ENCODE peak calls at places on chromosomes 13 and 19, in six cellular contexts. Q is neural crest cell; P is CD8-positive, alpha-beta T cell; Z is breast epithelium; T is cardiac muscle cell; R is uterus. D is an unnamed sample.

GRCh38 chr19:40908981-40909380 is 26.9 kb upstream of the CYP2A7 start:
- DNase-seq in Q (no peak), P (peak; percentile 14), Z (no peak), T (peak; percentile 36), R (no peak), D (no peak)

GRCh38 chr13:98570929-98571372 is 6.0 kb downstream of the STK24 start:
- DNase-seq in Q (no peak), P (no peak), Z (no peak), T (no peak), R (peak; percentile 35), D (peak; percentile 86)

GRCh38 chr13:113002206-113002821 is 33.3 kb downstream of the MCF2L start:
- DNase-seq in Q (peak; percentile 46), P (no peak), Z (no peak), T (peak; percentile 58), R (no peak), D (no peak)

GRCh38 chr13:20489185-20489820 is 36.4 kb downstream of the CRYL1 start:
- DNase-seq in Q (no peak), P (peak; percentile 39), Z (no peak), T (no peak), R (no peak), D (peak; percentile 38)

GRCh38 chr19:43776285-43776684 is 4.5 kb downstream of the KCNN4 start:
- DNase-seq in Q (no peak), P (no peak), Z (no peak), T (no peak), R (no peak), D (peak; percentile 64)

GRCh38 chr13:30119476-30119875 is 187.9 kb downstream of the KATNAL1 start:
- DNase-seq in Q (no peak), P (no peak), Z (no peak), T (no peak), R (peak; percentile 39), D (no peak)

GRCh38 chr13:91601807-91602206 is 203.4 kb downstream of the GPC5 start:
- DNase-seq in Q (no peak), P (no peak), Z (no peak), T (no peak), R (no peak), D (no peak)

GRCh38 chr19:14089662-14090508 is 666 bp downstream of the SAMD1 start:
- DNase-seq in Q (peak; percentile 51), P (peak; percentile 26), Z (no peak), T (peak; percentile 82), R (peak; percentile 53), D (peak; percentile 72)

GRCh38 chr13:101416181-101417042 is at the start of gene NALCN:
- DNase-seq in Q (peak; percentile 25), P (no peak), Z (no peak), T (peak; percentile 55), R (no peak), D (no peak)

GRCh38 chr19:44740351-44740824 is 8.1 kb upstream of the BCL3 start:
- DNase-seq in Q (no peak), P (no peak), Z (no peak), T (no peak), R (no peak), D (no peak)

GRCh38 chr13:32878172-32878571 is 138.1 kb upstream of the KL start:
- DNase-seq in Q (no peak), P (no peak), Z (no peak), T (no peak), R (no peak), D (no peak)

GRCh38 chr13:90770334-90770733 is 577.2 kb upstream of the MIR17HG start:
- DNase-seq in Q (no peak), P (no peak), Z (no peak), T (no peak), R (no peak), D (no peak)

GRCh38 chr13:52161193-52161646 is 1.8 kb upstream of the NEK3 start:
- DNase-seq in Q (no peak), P (no peak), Z (no peak), T (no peak), R (no peak), D (no peak)

GRCh38 chr19:6222884-6223283 is 56.9 kb downstream of the MLLT1 start:
- DNase-seq in Q (no peak), P (no peak), Z (no peak), T (no peak), R (no peak), D (no peak)

GRCh38 chr13:60647547-60647946 is 250.5 kb downstream of the TDRD3 start:
- DNase-seq in Q (no peak), P (no peak), Z (no peak), T (no peak), R (no peak), D (no peak)

GRCh38 chr19:44644391-44645016 is 794 bp downstream of the PVR start:
- DNase-seq in Q (peak; percentile 18), P (no peak), Z (no peak), T (peak; percentile 23), R (no peak), D (peak; percentile 45)

GRCh38 chr19:2049741-2050348 is 1.2 kb downstream of the MKNK2 start:
- DNase-seq in Q (no peak), P (no peak), Z (peak; percentile 88), T (peak; percentile 54), R (peak; percentile 80), D (peak; percentile 77)

GRCh38 chr13:110054041-110054440 is 252.9 kb downstream of the COL4A1 start:
- DNase-seq in Q (no peak), P (no peak), Z (no peak), T (no peak), R (no peak), D (no peak)

GRCh38 chr19:16920816-16921529 is 32.2 kb downstream of the F2RL3 start:
- DNase-seq in Q (no peak), P (no peak), Z (no peak), T (no peak), R (no peak), D (no peak)

GRCh38 chr13:39257642-39258041 is 219.4 kb downstream of the NHLRC3 start:
- DNase-seq in Q (no peak), P (no peak), Z (no peak), T (peak; percentile 34), R (no peak), D (no peak)

GRCh38 chr19:51271015-51271600 is 20.2 kb downstream of the SIGLECL1 start:
- DNase-seq in Q (no peak), P (no peak), Z (no peak), T (no peak), R (no peak), D (no peak)

GRCh38 chr19:35753634-35754364 is 3.0 kb downstream of the HSPB6 start:
- DNase-seq in Q (no peak), P (no peak), Z (no peak), T (no peak), R (no peak), D (no peak)

GRCh38 chr13:37173214-37173613 is 67.8 kb upstream of the CSNK1A1L start:
- DNase-seq in Q (no peak), P (no peak), Z (no peak), T (no peak), R (no peak), D (no peak)

GRCh38 chr19:39467941-39468340 is 12.7 kb upstream of the TIMM50 start:
- DNase-seq in Q (no peak), P (no peak), Z (no peak), T (no peak), R (no peak), D (no peak)

GRCh38 chr19:29724102-29724641 is 9.1 kb upstream of the C19orf12 start:
- DNase-seq in Q (peak; percentile 36), P (no peak), Z (no peak), T (peak; percentile 18), R (no peak), D (no peak)

GRCh38 chr13:22369090-22369489 is 698.2 kb downstream of the FGF9 start:
- DNase-seq in Q (no peak), P (no peak), Z (no peak), T (no peak), R (no peak), D (no peak)

GRCh38 chr13:91893040-91893439 is 494.6 kb downstream of the GPC5 start:
- DNase-seq in Q (no peak), P (no peak), Z (no peak), T (no peak), R (no peak), D (no peak)

GRCh38 chr13:34358811-34359513 is 541.0 kb downstream of the RFC3 start:
- DNase-seq in Q (no peak), P (no peak), Z (no peak), T (no peak), R (no peak), D (no peak)

GRCh38 chr19:6856749-6857372 is 30.5 kb upstream of the ADGRE1 start:
- DNase-seq in Q (no peak), P (no peak), Z (no peak), T (no peak), R (no peak), D (no peak)

GRCh38 chr19:38278751-38279150 is 14.4 kb downstream of the SPINT2 start:
- DNase-seq in Q (no peak), P (no peak), Z (no peak), T (no peak), R (no peak), D (no peak)

GRCh38 chr19:16527971-16528521 is 14.2 kb downstream of the CHERP start:
- DNase-seq in Q (peak; percentile 16), P (peak; percentile 24), Z (no peak), T (peak; percentile 20), R (no peak), D (peak; percentile 69)

GRCh38 chr13:23687614-23688013 is 117.4 kb downstream of the TNFRSF19 start:
- DNase-seq in Q (no peak), P (no peak), Z (no peak), T (no peak), R (no peak), D (no peak)

GRCh38 chr13:111279253-111279652 is 41.2 kb upstream of the TEX29 start:
- DNase-seq in Q (no peak), P (no peak), Z (no peak), T (no peak), R (no peak), D (no peak)

DNA sequence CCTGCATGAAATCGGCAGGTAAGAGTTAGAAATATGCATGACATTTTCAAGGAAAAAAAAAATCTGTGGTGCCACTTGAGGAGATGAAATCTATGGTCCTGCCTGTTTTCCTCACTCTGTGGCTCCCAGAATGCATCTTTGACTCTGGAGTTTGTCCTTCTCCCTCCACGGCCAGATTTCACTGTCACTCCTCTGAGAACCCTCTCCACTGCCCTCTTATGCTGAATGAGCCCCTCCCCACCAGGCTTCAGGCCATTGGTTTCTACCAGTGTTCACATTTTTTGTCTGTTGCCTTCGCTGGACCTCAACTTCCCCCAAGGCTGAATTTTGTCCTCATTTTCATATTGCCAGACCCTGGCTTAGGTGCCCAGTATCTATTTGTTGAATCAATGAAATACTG is 235.0 kb downstream of the ZIC5 start:
- DNase-seq in Q (no peak), P (no peak), Z (no peak), T (peak; percentile 71), R (no peak), D (no peak)
- TF ChIP-seq CTCF in Q (no peak), P (no peak), Z (no peak), T (no peak), R (no peak), D (no peak)

GRCh38 chr19:48954595-48955307 is at the start of gene BAX:
- DNase-seq in Q (peak; percentile 98), P (peak; percentile 77), Z (peak; percentile 96), T (peak; percentile 99), R (peak; percentile 96), D (peak; percentile 98)
- TF ChIP-seq CTCF in Q (no peak), P (no peak), Z (no peak), T (no peak), R (no peak), D (no peak)

GRCh38 chr19:49347835-49348234 is 12.6 kb downstream of the CD37 start:
- DNase-seq in Q (no peak), P (no peak), Z (no peak), T (peak; percentile 55), R (no peak), D (no peak)
- TF ChIP-seq CTCF in Q (peak; percentile 22), P (no peak), Z (no peak), T (peak; percentile 28), R (no peak), D (no peak)

GRCh38 chr13:41428155-41428554 is 29.2 kb upstream of the RGCC start:
- DNase-seq in Q (no peak), P (peak; percentile 36), Z (no peak), T (no peak), R (no peak), D (peak; percentile 15)
- TF ChIP-seq CTCF in Q (peak; percentile 29), P (peak; percentile 54), Z (no peak), T (peak; percentile 28), R (no peak), D (peak; percentile 20)